ENCODE peak calls at places on chromosomes 1 and 21, in seven cellular contexts. One of them, this sample, is unnamed.

GRCh38 chr1:2050793-2051682 is 827 bp downstream of the PRKCZ start:
- DNase-seq in upper lobe of right lung: no peak
- DNase-seq in neural crest cell: no peak
- DNase-seq in colonic mucosa: no peak
- DNase-seq in ovary: no peak
- DNase-seq in cardiac muscle cell: no peak
- DNase-seq in stomach: peak; percentile 33
- DNase-seq in this sample: no peak

GRCh38 chr1:6653651-6654290 is 29.1 kb downstream of the THAP3 start:
- DNase-seq in upper lobe of right lung: no peak
- DNase-seq in colonic mucosa: no peak
- DNase-seq in stomach: no peak
- DNase-seq in ovary: no peak
- DNase-seq in cardiac muscle cell: no peak
- DNase-seq in neural crest cell: no peak
- DNase-seq in this sample: no peak

GRCh38 chr1:156119503-156120209 is 5.1 kb downstream of the LMNA start:
- DNase-seq in ovary: peak; percentile 40
- DNase-seq in stomach: no peak
- DNase-seq in upper lobe of right lung: no peak
- DNase-seq in neural crest cell: no peak
- DNase-seq in cardiac muscle cell: no peak
- DNase-seq in colonic mucosa: peak; percentile 77
- DNase-seq in this sample: no peak

GRCh38 chr21:45698493-45698947 is 55.0 kb downstream of the PCBP3 start:
- DNase-seq in colonic mucosa: peak; percentile 23
- DNase-seq in neural crest cell: no peak
- DNase-seq in cardiac muscle cell: peak; percentile 97
- DNase-seq in ovary: no peak
- DNase-seq in upper lobe of right lung: no peak
- DNase-seq in stomach: no peak
- DNase-seq in this sample: no peak

GRCh38 chr21:32119389-32119788 is 159.5 kb downstream of the MIS18A start:
- DNase-seq in stomach: no peak
- DNase-seq in ovary: no peak
- DNase-seq in cardiac muscle cell: no peak
- DNase-seq in colonic mucosa: no peak
- DNase-seq in neural crest cell: no peak
- DNase-seq in upper lobe of right lung: no peak
- DNase-seq in this sample: no peak

GRCh38 chr1:6984996-6985395 is 199.7 kb downstream of the CAMTA1 start:
- DNase-seq in ovary: no peak
- DNase-seq in colonic mucosa: no peak
- DNase-seq in stomach: no peak
- DNase-seq in cardiac muscle cell: peak; percentile 16
- DNase-seq in neural crest cell: no peak
- DNase-seq in upper lobe of right lung: no peak
- DNase-seq in this sample: no peak

GRCh38 chr1:169368406-169368769 is 393 bp downstream of the BLZF1 start:
- DNase-seq in neural crest cell: peak; percentile 5
- DNase-seq in upper lobe of right lung: no peak
- DNase-seq in cardiac muscle cell: no peak
- DNase-seq in colonic mucosa: peak; percentile 28
- DNase-seq in ovary: no peak
- DNase-seq in stomach: peak; percentile 26
- DNase-seq in this sample: peak; percentile 17

GRCh38 chr1:247288341-247288740 is 32.5 kb downstream of the VN1R5 start:
- DNase-seq in upper lobe of right lung: no peak
- DNase-seq in ovary: no peak
- DNase-seq in neural crest cell: no peak
- DNase-seq in stomach: no peak
- DNase-seq in cardiac muscle cell: no peak
- DNase-seq in colonic mucosa: peak; percentile 5
- DNase-seq in this sample: no peak

GRCh38 chr1:162538815-162539431 is 22.6 kb upstream of the UAP1 start:
- DNase-seq in cardiac muscle cell: peak; percentile 82
- DNase-seq in ovary: no peak
- DNase-seq in stomach: no peak
- DNase-seq in neural crest cell: no peak
- DNase-seq in upper lobe of right lung: no peak
- DNase-seq in colonic mucosa: no peak
- DNase-seq in this sample: no peak

GRCh38 chr1:79792212-79792575 is 785.7 kb upstream of the ADGRL4 start:
- DNase-seq in stomach: no peak
- DNase-seq in cardiac muscle cell: peak; percentile 96
- DNase-seq in upper lobe of right lung: no peak
- DNase-seq in ovary: no peak
- DNase-seq in colonic mucosa: no peak
- DNase-seq in neural crest cell: no peak
- DNase-seq in this sample: no peak

GRCh38 chr21:25465263-25465662 is 142.0 kb downstream of the MRPL39 start:
- DNase-seq in upper lobe of right lung: no peak
- DNase-seq in cardiac muscle cell: no peak
- DNase-seq in colonic mucosa: no peak
- DNase-seq in neural crest cell: no peak
- DNase-seq in stomach: no peak
- DNase-seq in ovary: no peak
- DNase-seq in this sample: no peak

GRCh38 chr21:18384771-18385170 is 18.8 kb downstream of the TMPRSS15 start:
- DNase-seq in stomach: no peak
- DNase-seq in cardiac muscle cell: no peak
- DNase-seq in colonic mucosa: no peak
- DNase-seq in upper lobe of right lung: no peak
- DNase-seq in ovary: no peak
- DNase-seq in neural crest cell: no peak
- DNase-seq in this sample: no peak

GRCh38 chr1:226063362-226064167 is 1.0 kb downstream of the H3-3A start:
- DNase-seq in ovary: peak; percentile 65
- DNase-seq in stomach: peak; percentile 44
- DNase-seq in neural crest cell: peak; percentile 37
- DNase-seq in upper lobe of right lung: peak; percentile 72
- DNase-seq in colonic mucosa: peak; percentile 64
- DNase-seq in cardiac muscle cell: peak; percentile 45
- DNase-seq in this sample: peak; percentile 57

GRCh38 chr1:21541835-21542234 is 32.6 kb downstream of the ALPL start:
- DNase-seq in cardiac muscle cell: peak; percentile 80
- DNase-seq in upper lobe of right lung: no peak
- DNase-seq in colonic mucosa: no peak
- DNase-seq in neural crest cell: no peak
- DNase-seq in ovary: no peak
- DNase-seq in stomach: no peak
- DNase-seq in this sample: no peak

GRCh38 chr1:21546122-21546825 is 37.1 kb downstream of the ALPL start:
- DNase-seq in neural crest cell: no peak
- DNase-seq in colonic mucosa: no peak
- DNase-seq in ovary: no peak
- DNase-seq in upper lobe of right lung: no peak
- DNase-seq in stomach: no peak
- DNase-seq in cardiac muscle cell: peak; percentile 80
- DNase-seq in this sample: no peak

GRCh38 chr1:21544095-21544494 is 34.9 kb downstream of the ALPL start:
- DNase-seq in colonic mucosa: no peak
- DNase-seq in upper lobe of right lung: no peak
- DNase-seq in neural crest cell: no peak
- DNase-seq in stomach: no peak
- DNase-seq in ovary: no peak
- DNase-seq in cardiac muscle cell: no peak
- DNase-seq in this sample: no peak

GRCh38 chr1:21541330-21541729 is 32.1 kb downstream of the ALPL start:
- DNase-seq in stomach: no peak
- DNase-seq in ovary: no peak
- DNase-seq in cardiac muscle cell: no peak
- DNase-seq in neural crest cell: no peak
- DNase-seq in upper lobe of right lung: no peak
- DNase-seq in colonic mucosa: no peak
- DNase-seq in this sample: no peak

DNA sequence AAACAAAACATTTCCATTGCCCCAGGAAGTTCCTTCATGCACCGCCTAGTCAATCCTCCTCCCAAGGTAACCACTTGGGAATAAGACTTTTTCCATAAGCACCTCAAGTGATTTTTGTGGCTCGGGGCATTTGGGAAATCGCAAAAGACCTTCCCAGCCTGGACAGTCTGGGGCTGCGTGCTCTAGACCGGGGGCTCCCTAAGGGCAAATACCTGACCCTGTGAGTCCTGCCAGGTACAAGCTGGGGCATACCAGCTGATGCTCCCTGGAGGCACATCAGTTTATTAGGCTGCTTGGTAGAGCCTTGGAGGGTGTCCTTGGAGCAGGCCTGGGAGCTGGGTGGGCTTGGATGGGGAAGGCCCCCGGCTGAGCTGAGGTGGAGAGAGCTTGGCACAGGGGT is 34.4 kb downstream of the ALPL start:
- DNase-seq in colonic mucosa: no peak
- DNase-seq in stomach: no peak
- DNase-seq in upper lobe of right lung: no peak
- DNase-seq in cardiac muscle cell: no peak
- DNase-seq in neural crest cell: no peak
- DNase-seq in ovary: no peak
- DNase-seq in this sample: no peak
- TF ChIP-seq CTCF in colonic mucosa: no peak
- TF ChIP-seq CTCF in stomach: no peak
- TF ChIP-seq CTCF in upper lobe of right lung: no peak
- TF ChIP-seq CTCF in cardiac muscle cell: no peak
- TF ChIP-seq CTCF in neural crest cell: no peak
- TF ChIP-seq CTCF in ovary: no peak
- TF ChIP-seq CTCF in this sample: no peak

GRCh38 chr1:235601087-235601486 is 48.5 kb downstream of the GNG4 start:
- DNase-seq in cardiac muscle cell: peak; percentile 23
- DNase-seq in colonic mucosa: peak; percentile 23
- DNase-seq in stomach: peak; percentile 27
- DNase-seq in neural crest cell: no peak
- DNase-seq in ovary: no peak
- DNase-seq in upper lobe of right lung: no peak
- DNase-seq in this sample: no peak
- TF ChIP-seq CTCF in cardiac muscle cell: peak; percentile 51
- TF ChIP-seq CTCF in colonic mucosa: no peak
- TF ChIP-seq CTCF in stomach: no peak
- TF ChIP-seq CTCF in neural crest cell: peak; percentile 53
- TF ChIP-seq CTCF in ovary: no peak
- TF ChIP-seq CTCF in upper lobe of right lung: peak; percentile 43
- TF ChIP-seq CTCF in this sample: no peak

GRCh38 chr1:101043776-101044175 is 18.2 kb upstream of the DPH5 start:
- DNase-seq in ovary: no peak
- DNase-seq in neural crest cell: no peak
- DNase-seq in colonic mucosa: no peak
- DNase-seq in upper lobe of right lung: no peak
- DNase-seq in cardiac muscle cell: peak; percentile 28
- DNase-seq in stomach: no peak
- DNase-seq in this sample: no peak
- TF ChIP-seq CTCF in ovary: no peak
- TF ChIP-seq CTCF in neural crest cell: no peak
- TF ChIP-seq CTCF in colonic mucosa: no peak
- TF ChIP-seq CTCF in upper lobe of right lung: no peak
- TF ChIP-seq CTCF in cardiac muscle cell: peak; percentile 11
- TF ChIP-seq CTCF in stomach: no peak
- TF ChIP-seq CTCF in this sample: no peak

GRCh38 chr21:34945288-34945687 is 103.8 kb downstream of the RUNX1 start:
- DNase-seq in cardiac muscle cell: no peak
- DNase-seq in stomach: no peak
- DNase-seq in ovary: no peak
- DNase-seq in neural crest cell: no peak
- DNase-seq in upper lobe of right lung: no peak
- DNase-seq in colonic mucosa: no peak
- DNase-seq in this sample: no peak

GRCh38 chr21:34944015-34944755 is 104.9 kb downstream of the RUNX1 start:
- DNase-seq in cardiac muscle cell: no peak
- DNase-seq in neural crest cell: no peak
- DNase-seq in upper lobe of right lung: no peak
- DNase-seq in ovary: no peak
- DNase-seq in colonic mucosa: no peak
- DNase-seq in stomach: no peak
- DNase-seq in this sample: no peak

GRCh38 chr21:34948157-34948556 is 100.9 kb downstream of the RUNX1 start:
- DNase-seq in colonic mucosa: no peak
- DNase-seq in neural crest cell: no peak
- DNase-seq in upper lobe of right lung: no peak
- DNase-seq in cardiac muscle cell: no peak
- DNase-seq in stomach: no peak
- DNase-seq in ovary: no peak
- DNase-seq in this sample: no peak

GRCh38 chr21:34947122-34947534 is 102.0 kb downstream of the RUNX1 start:
- DNase-seq in neural crest cell: no peak
- DNase-seq in upper lobe of right lung: no peak
- DNase-seq in ovary: no peak
- DNase-seq in stomach: no peak
- DNase-seq in colonic mucosa: no peak
- DNase-seq in cardiac muscle cell: no peak
- DNase-seq in this sample: no peak

DNA sequence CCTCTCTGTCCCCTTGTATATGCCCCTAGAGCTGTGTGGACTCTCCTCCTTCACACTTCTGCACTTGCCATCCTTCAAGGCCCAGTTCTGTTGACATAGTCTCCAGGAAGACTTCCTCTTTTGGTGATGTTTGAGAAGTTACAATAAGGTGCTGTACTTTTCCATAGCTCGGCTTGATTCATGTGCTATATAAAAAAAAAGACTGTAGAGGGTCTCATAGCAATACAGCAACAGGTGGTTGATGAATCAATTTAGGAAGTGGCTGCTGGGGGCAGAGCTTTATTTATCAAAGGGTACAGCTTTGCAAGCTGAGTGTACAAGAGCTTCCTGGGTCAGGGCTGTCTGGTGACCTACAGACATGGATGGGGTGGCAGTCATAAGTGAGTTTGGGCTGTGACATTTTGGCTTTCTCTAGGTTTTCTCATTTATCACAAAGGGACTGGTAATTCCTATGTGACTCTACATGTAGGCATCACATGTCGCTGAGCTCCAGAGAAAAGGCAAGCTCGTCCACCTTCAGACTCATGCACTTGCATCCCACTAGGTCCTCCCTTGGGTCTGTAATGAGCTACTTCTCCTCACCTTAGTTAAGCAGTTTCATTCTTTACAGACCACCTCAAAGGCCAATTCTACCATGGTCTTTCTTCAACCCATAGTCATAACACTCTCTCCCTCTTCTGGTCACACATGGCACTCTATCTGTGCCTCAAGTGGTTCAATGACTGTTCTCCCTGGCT is 102.5 kb downstream of the RUNX1 start:
- DNase-seq in neural crest cell: no peak
- DNase-seq in cardiac muscle cell: no peak
- DNase-seq in stomach: no peak
- DNase-seq in colonic mucosa: no peak
- DNase-seq in upper lobe of right lung: no peak
- DNase-seq in ovary: no peak
- DNase-seq in this sample: no peak
- TF ChIP-seq CTCF in neural crest cell: no peak
- TF ChIP-seq CTCF in cardiac muscle cell: no peak
- TF ChIP-seq CTCF in stomach: no peak
- TF ChIP-seq CTCF in colonic mucosa: no peak
- TF ChIP-seq CTCF in upper lobe of right lung: no peak
- TF ChIP-seq CTCF in ovary: no peak
- TF ChIP-seq CTCF in this sample: no peak

GRCh38 chr1:151143057-151143435 is 3.4 kb downstream of the SEMA6C start:
- DNase-seq in cardiac muscle cell: no peak
- DNase-seq in ovary: no peak
- DNase-seq in stomach: no peak
- DNase-seq in upper lobe of right lung: no peak
- DNase-seq in neural crest cell: no peak
- DNase-seq in colonic mucosa: no peak
- DNase-seq in this sample: no peak
- TF ChIP-seq CTCF in cardiac muscle cell: no peak
- TF ChIP-seq CTCF in ovary: no peak
- TF ChIP-seq CTCF in stomach: no peak
- TF ChIP-seq CTCF in upper lobe of right lung: no peak
- TF ChIP-seq CTCF in neural crest cell: no peak
- TF ChIP-seq CTCF in colonic mucosa: no peak
- TF ChIP-seq CTCF in this sample: no peak

GRCh38 chr21:44067011-44067839 is 40.0 kb upstream of the PWP2 start:
- DNase-seq in colonic mucosa: no peak
- DNase-seq in upper lobe of right lung: no peak
- DNase-seq in ovary: no peak
- DNase-seq in stomach: no peak
- DNase-seq in cardiac muscle cell: no peak
- DNase-seq in neural crest cell: no peak
- DNase-seq in this sample: no peak
- TF ChIP-seq CTCF in colonic mucosa: no peak
- TF ChIP-seq CTCF in upper lobe of right lung: no peak
- TF ChIP-seq CTCF in ovary: no peak
- TF ChIP-seq CTCF in stomach: no peak
- TF ChIP-seq CTCF in cardiac muscle cell: no peak
- TF ChIP-seq CTCF in neural crest cell: no peak
- TF ChIP-seq CTCF in this sample: no peak